ENCODE peak calls at places on chromosomes 4 and X, in six cellular contexts. K, Z, J, E, D and N are unnamed samples.

GRCh38 chr4:109967798-109968520 is 55.3 kb downstream of the EGF start:
- DNase-seq in D (no peak), E (peak; percentile 74), K (no peak), J (no peak), Z (no peak), N (no peak)

GRCh38 chrX:7077241-7077909 is 70.1 kb upstream of the STS start:
- DNase-seq in E (no peak), K (no peak), D (no peak), J (no peak), Z (no peak), N (no peak)

GRCh38 chr4:142840516-142841123 is 5.5 kb downstream of the INPP4B start:
- DNase-seq in Z (no peak), D (no peak), J (no peak), K (no peak), E (peak; percentile 75), N (no peak)

GRCh38 chrX:20838477-20838876 is 535.7 kb upstream of the CNKSR2 start:
- DNase-seq in Z (no peak), K (no peak), D (no peak), J (no peak), E (no peak), N (no peak)

GRCh38 chr4:15963568-15963967 is 593 bp upstream of the FGFBP2 start:
- DNase-seq in K (no peak), D (no peak), J (no peak), E (no peak), Z (no peak), N (peak; percentile 28)

GRCh38 chr4:148443550-148444295 is 1.5 kb upstream of the NR3C2 start:
- DNase-seq in D (no peak), J (peak; percentile 56), E (peak; percentile 53), Z (peak; percentile 36), K (peak; percentile 44), N (peak; percentile 43)

GRCh38 chrX:1222511-1223252 is 10.2 kb upstream of the CRLF2 start:
- DNase-seq in Z (no peak), K (no peak), D (no peak), E (peak; percentile 10), J (no peak), N (no peak)

GRCh38 chrX:39853417-39853816 is 244.3 kb downstream of the BCOR start:
- DNase-seq in J (no peak), Z (no peak), D (no peak), E (no peak), K (no peak), N (no peak)

GRCh38 chr4:90025248-90025647 is 101.9 kb upstream of the CCSER1 start:
- DNase-seq in K (no peak), D (no peak), Z (no peak), J (no peak), E (peak; percentile 17), N (no peak)

GRCh38 chrX:68685722-68686683 is 38.5 kb downstream of the STARD8 start:
- DNase-seq in D (no peak), K (no peak), J (peak; percentile 25), Z (no peak), E (peak; percentile 67), N (peak; percentile 79)

GRCh38 chr4:184280104-184280503 is 62.4 kb upstream of the ENPP6 start:
- DNase-seq in K (no peak), D (no peak), E (no peak), Z (no peak), J (no peak), N (no peak)

GRCh38 chr4:16860506-16860905 is 37.9 kb downstream of the LDB2 start:
- DNase-seq in Z (no peak), E (peak; percentile 97), D (no peak), J (no peak), K (no peak), N (no peak)

GRCh38 chr4:149465941-149466340 is 349.7 kb downstream of the IQCM start:
- DNase-seq in D (no peak), E (peak; percentile 40), Z (no peak), J (no peak), K (no peak), N (no peak)

GRCh38 chr4:153564630-153565525 is 98.7 kb downstream of the TMEM131L start:
- DNase-seq in E (peak; percentile 58), Z (no peak), J (peak; percentile 77), K (peak; percentile 50), D (no peak), N (no peak)

GRCh38 chrX:130793966-130794365 is 109.0 kb downstream of the ENOX2 start:
- DNase-seq in J (no peak), Z (no peak), K (no peak), E (no peak), D (no peak), N (no peak)

GRCh38 chr4:156974264-156974663 is 2.7 kb upstream of the PDGFC start:
- DNase-seq in J (no peak), E (no peak), D (no peak), Z (no peak), K (no peak), N (no peak)

GRCh38 chr4:67380154-67380553 is 165.1 kb downstream of the CENPC start:
- DNase-seq in Z (no peak), D (no peak), J (no peak), E (no peak), K (no peak), N (no peak)

GRCh38 chr4:162285753-162286152 is 122.0 kb upstream of the FSTL5 start:
- DNase-seq in Z (no peak), K (no peak), D (no peak), E (no peak), J (no peak), N (no peak)

GRCh38 chr4:58807843-58808605 is 1697.8 kb upstream of the IGFBP7 start:
- DNase-seq in J (no peak), E (no peak), K (no peak), D (no peak), Z (no peak), N (no peak)

GRCh38 chr4:1417522-1418390 is 11.5 kb upstream of the NKX1-1 start:
- DNase-seq in Z (no peak), D (no peak), J (peak; percentile 4), E (no peak), K (peak; percentile 19), N (peak; percentile 47)

GRCh38 chr4:119659576-119659975 is 31.0 kb upstream of the PDE5A start:
- DNase-seq in D (no peak), J (no peak), K (no peak), E (peak; percentile 30), Z (no peak), N (no peak)

GRCh38 chrX:119682019-119682989 is 10.7 kb downstream of the SEPTIN6 start:
- DNase-seq in D (no peak), K (no peak), Z (no peak), E (no peak), J (no peak), N (no peak)

GRCh38 chr4:3047464-3048286 is 26.7 kb downstream of the HTT-AS start:
- DNase-seq in D (peak; percentile 39), Z (no peak), E (peak; percentile 65), K (peak; percentile 76), J (peak; percentile 60), N (peak; percentile 74)

GRCh38 chrX:1380672-1381233 is 11.2 kb downstream of the SLC25A6 start:
- DNase-seq in Z (no peak), D (no peak), E (peak; percentile 20), J (no peak), K (peak; percentile 25), N (peak; percentile 71)

GRCh38 chr4:88796545-88796944 is 98.9 kb upstream of the NAP1L5 start:
- DNase-seq in D (no peak), J (no peak), E (no peak), K (no peak), Z (no peak), N (no peak)

GRCh38 chrX:134459683-134460004 is 321 bp upstream of the HPRT1 start:
- DNase-seq in D (peak; percentile 4), Z (no peak), J (no peak), E (no peak), K (no peak), N (no peak)

GRCh38 chr4:64584981-64585557 is 175.8 kb upstream of the TECRL start:
- DNase-seq in E (peak; percentile 57), D (peak; percentile 22), J (no peak), K (no peak), Z (no peak), N (peak; percentile 5)
- H3K4me3 ChIP-seq in E (no peak overlapping the region), D (no peak overlapping the region), J (no peak overlapping the region), K (no peak overlapping the region), Z (no peak overlapping the region), N (no peak overlapping the region)

GRCh38 chr4:77167173-77167572 is 10.2 kb downstream of the CCNG2 start:
- DNase-seq in D (no peak), J (no peak), E (no peak), Z (no peak), K (no peak), N (no peak)

GRCh38 chr4:77158487-77158861 is 1.5 kb downstream of the CCNG2 start:
- DNase-seq in K (no peak), D (no peak), J (no peak), E (peak; percentile 69), Z (no peak), N (no peak)

GRCh38 chr4:77167866-77168265 is 10.9 kb downstream of the CCNG2 start:
- DNase-seq in E (no peak), K (no peak), D (no peak), Z (no peak), J (no peak), N (no peak)

GRCh38 chr4:77159798-77160197 is 2.8 kb downstream of the CCNG2 start:
- DNase-seq in Z (no peak), J (no peak), E (no peak), K (no peak), D (no peak), N (no peak)

GRCh38 chr4:77163636-77164035 is 6.6 kb downstream of the CCNG2 start:
- DNase-seq in Z (no peak), K (no peak), D (no peak), E (no peak), J (no peak), N (no peak)
- H3K36me3 ChIP-seq in Z (peaks cover 7% of the 10 kb centered on the region), K (peaks cover 96% of the 10 kb centered on the region), D (peaks cover 9% of the 10 kb centered on the region), E (peaks cover 71% of the 10 kb centered on the region), J (peaks cover 13% of the 10 kb centered on the region), N (peaks cover 26% of the 10 kb centered on the region)

DNA sequence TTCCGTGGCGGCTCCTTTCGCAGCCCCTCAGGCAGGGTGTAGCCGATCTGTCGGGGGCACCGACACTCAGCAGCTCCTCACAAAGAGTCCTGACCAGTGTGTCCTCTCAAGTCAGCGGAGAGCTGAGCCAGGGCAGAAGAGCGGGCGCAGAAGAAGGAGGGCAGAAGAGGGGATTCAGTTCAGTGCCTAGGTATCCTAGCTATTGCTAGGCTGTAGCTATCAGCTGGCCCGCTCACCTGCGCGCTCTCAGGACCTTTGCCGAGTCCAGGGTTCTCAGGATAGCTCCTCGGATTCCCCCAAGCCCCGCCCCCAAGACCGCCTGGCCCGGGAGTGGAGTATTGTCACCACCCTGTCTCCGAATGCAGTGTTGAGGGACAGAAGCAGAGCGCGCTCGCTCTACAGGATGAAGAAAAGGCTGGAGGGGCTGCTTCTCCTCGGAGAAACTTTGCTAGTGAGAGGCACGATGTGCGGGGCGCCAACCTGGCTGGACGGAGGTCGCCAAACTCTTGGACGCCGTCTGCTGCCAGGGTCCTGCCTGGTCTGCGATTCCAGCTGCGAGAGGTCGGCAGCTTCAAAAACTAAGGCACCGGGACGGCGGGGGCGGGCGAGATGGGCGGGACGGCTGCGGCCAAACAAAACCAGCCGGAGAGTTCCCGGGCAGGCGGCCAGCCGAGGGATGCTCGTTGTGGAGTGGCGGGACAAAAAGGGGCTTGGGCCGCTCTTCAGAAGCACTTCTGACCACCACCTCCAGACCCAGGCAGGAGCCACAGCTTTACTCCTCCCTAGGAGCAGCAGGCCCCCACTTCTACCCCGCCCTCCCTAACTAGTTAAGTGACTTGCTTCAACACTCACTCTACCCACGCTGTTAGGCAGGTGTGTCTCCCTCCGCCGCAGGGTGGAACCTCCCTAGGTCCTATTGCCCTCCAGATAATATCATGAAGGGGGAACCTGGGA is at the start of gene XKRX:
- DNase-seq in K (peak; percentile 53), D (no peak), J (peak; percentile 34), Z (peak; percentile 31), E (peak; percentile 53), N (peak; percentile 79)
- H3K4me3 ChIP-seq in K (peak within 1 kb of the TSS; percentile 38), D (peak within 1 kb of the TSS; percentile 79), J (no peak within 1 kb of the TSS), Z (peak within 1 kb of the TSS; percentile 50), E (peak within 1 kb of the TSS; percentile 65), N (peak within 1 kb of the TSS; percentile 58)

GRCh38 chr4:80448056-80448455 is 112.5 kb downstream of the CFAP299 start:
- DNase-seq in J (no peak), Z (no peak), D (no peak), K (no peak), E (peak; percentile 14), N (no peak)
- H3K36me3 ChIP-seq in J (no peaks in the 10 kb centered on the region), Z (no peaks in the 10 kb centered on the region), D (no peaks in the 10 kb centered on the region), K (no peaks in the 10 kb centered on the region), E (no peaks in the 10 kb centered on the region), N (no peaks in the 10 kb centered on the region)